ENCODE peak calls at places on chromosomes 16 and 17, in eight cellular contexts. O is Caco-2, E is gastrocnemius medialis, M is HFFc6, I is fibroblast of mammary gland, W is cardiac muscle cell, Q is tibial nerve, Y is neural crest cell. C is an unnamed sample.

GRCh38 chr16:27241658-27242057 is 26.9 kb downstream of the NSMCE1 start:
- DNase-seq in O (no peak), E (no peak), M (no peak), I (no peak), W (no peak), Q (no peak), Y (no peak), C (no peak)

GRCh38 chr17:40019140-40019991 is 4.1 kb downstream of the CSF3 start:
- DNase-seq in O (no peak), E (peak), M (peak), I (peak), W (no peak), Q (no peak), Y (no peak), C (peak)

GRCh38 chr17:74780443-74781238 is 4.5 kb upstream of the NAT9 start:
- DNase-seq in O (peak), E (no peak), M (peak), I (peak), W (no peak), Q (no peak), Y (no peak), C (no peak)

GRCh38 chr17:73533127-73533526 is 111.1 kb downstream of the SDK2 start:
- DNase-seq in O (no peak), E (no peak), M (no peak), I (no peak), W (no peak), Q (no peak), Y (no peak), C (no peak)

GRCh38 chr16:53711390-53711789 is 7.4 kb downstream of the FTO start:
- DNase-seq in O (no peak), E (no peak), M (no peak), I (no peak), W (no peak), Q (no peak), Y (no peak), C (no peak)

GRCh38 chr17:58276423-58276822 is 4.3 kb downstream of the MPO start:
- DNase-seq in O (no peak), E (no peak), M (no peak), I (no peak), W (no peak), Q (no peak), Y (no peak), C (no peak)

GRCh38 chr16:56793504-56793903 is 63.6 kb downstream of the NUP93 start:
- DNase-seq in O (no peak), E (no peak), M (peak), I (peak), W (peak), Q (no peak), Y (no peak), C (peak)

GRCh38 chr17:41462705-41463104 is 4.5 kb downstream of the KRT32 start:
- DNase-seq in O (no peak), E (no peak), M (no peak), I (no peak), W (no peak), Q (no peak), Y (no peak), C (no peak)

GRCh38 chr17:49333806-49334205 is 28.2 kb downstream of the ZNF652 start:
- DNase-seq in O (no peak), E (no peak), M (no peak), I (peak), W (no peak), Q (no peak), Y (no peak), C (no peak)

GRCh38 chr16:15051387-15051951 is 4.4 kb downstream of the NTAN1 start:
- DNase-seq in O (no peak), E (no peak), M (no peak), I (no peak), W (no peak), Q (no peak), Y (no peak), C (no peak)

GRCh38 chr17:74354123-74354522 is 7.5 kb downstream of the BTBD17 start:
- DNase-seq in O (no peak), E (no peak), M (no peak), I (peak), W (peak), Q (no peak), Y (peak), C (no peak)

GRCh38 chr16:14669776-14670175 is 24.3 kb downstream of the PLA2G10 start:
- DNase-seq in O (no peak), E (peak), M (no peak), I (no peak), W (no peak), Q (no peak), Y (no peak), C (no peak)

GRCh38 chr16:50712568-50712914 is 19.1 kb downstream of the NOD2 start:
- DNase-seq in O (no peak), E (no peak), M (no peak), I (no peak), W (no peak), Q (no peak), Y (no peak), C (no peak)

GRCh38 chr16:1379863-1380174 is 28.1 kb downstream of the GNPTG start:
- DNase-seq in O (no peak), E (no peak), M (no peak), I (no peak), W (no peak), Q (no peak), Y (no peak), C (no peak)
- TF ChIP-seq CTCF in O (no peak), E (no peak), M (no peak), I (no peak), W (no peak), Q (no peak), Y (no peak), C (no peak)

GRCh38 chr17:2108170-2108569 is 53.3 kb downstream of the HIC1 start:
- DNase-seq in O (no peak), E (no peak), M (no peak), I (peak), W (no peak), Q (no peak), Y (no peak), C (peak)

GRCh38 chr17:2105663-2106062 is 50.8 kb downstream of the HIC1 start:
- DNase-seq in O (no peak), E (no peak), M (no peak), I (no peak), W (no peak), Q (no peak), Y (no peak), C (no peak)

GRCh38 chr17:2107506-2107905 is 52.6 kb downstream of the HIC1 start:
- DNase-seq in O (no peak), E (no peak), M (no peak), I (no peak), W (no peak), Q (no peak), Y (no peak), C (no peak)

GRCh38 chr17:2107050-2107449 is 52.1 kb downstream of the HIC1 start:
- DNase-seq in O (no peak), E (no peak), M (no peak), I (no peak), W (no peak), Q (no peak), Y (no peak), C (no peak)

GRCh38 chr17:2106308-2106707 is 51.4 kb downstream of the HIC1 start:
- DNase-seq in O (no peak), E (no peak), M (no peak), I (no peak), W (no peak), Q (no peak), Y (no peak), C (no peak)
- TF ChIP-seq CTCF in O (no peak), E (no peak), M (no peak), I (no peak), W (no peak), Q (no peak), Y (no peak), C (no peak)

GRCh38 chr17:16923097-16923903 is 48.6 kb downstream of the TNFRSF13B start:
- DNase-seq in O (peak), E (no peak), M (no peak), I (no peak), W (no peak), Q (no peak), Y (no peak), C (no peak)

GRCh38 chr17:16924701-16925440 is 47.0 kb downstream of the TNFRSF13B start:
- DNase-seq in O (peak), E (no peak), M (no peak), I (no peak), W (no peak), Q (no peak), Y (no peak), C (no peak)

GRCh38 chr17:16923904-16924700 is 47.8 kb downstream of the TNFRSF13B start:
- DNase-seq in O (peak), E (no peak), M (no peak), I (no peak), W (no peak), Q (no peak), Y (no peak), C (no peak)

GRCh38 chr17:16920628-16921020 is 51.3 kb downstream of the TNFRSF13B start:
- DNase-seq in O (no peak), E (no peak), M (no peak), I (no peak), W (no peak), Q (no peak), Y (no peak), C (no peak)

GRCh38 chr17:16922386-16923096 is 49.4 kb downstream of the TNFRSF13B start:
- DNase-seq in O (no peak), E (no peak), M (no peak), I (no peak), W (no peak), Q (no peak), Y (no peak), C (no peak)
- TF ChIP-seq CTCF in O (no peak), E (no peak), M (peak), I (peak), W (no peak), Q (no peak), Y (no peak), C (no peak)

GRCh38 chr16:58638148-58639036 is 8.8 kb upstream of the CNOT1 start:
- DNase-seq in O (peak), E (peak), M (peak), I (peak), W (no peak), Q (peak), Y (no peak), C (peak)
- TF ChIP-seq CTCF in O (peak), E (no peak), M (peak), I (peak), W (peak), Q (no peak), Y (no peak), C (peak)

GRCh38 chr16:6125483-6126259 is 1028.1 kb upstream of the EEF2KMT start:
- DNase-seq in O (no peak), E (no peak), M (peak), I (no peak), W (no peak), Q (no peak), Y (no peak), C (peak)
- TF ChIP-seq CTCF in O (no peak), E (no peak), M (no peak), I (no peak), W (no peak), Q (no peak), Y (no peak), C (no peak)

GRCh38 chr16:11524098-11524760 is 62.5 kb downstream of the LITAF start:
- DNase-seq in O (no peak), E (no peak), M (peak), I (no peak), W (no peak), Q (no peak), Y (no peak), C (no peak)
- TF ChIP-seq CTCF in O (no peak), E (no peak), M (no peak), I (no peak), W (no peak), Q (no peak), Y (no peak), C (no peak)

GRCh38 chr16:4271176-4272113 is 1.4 kb downstream of the TFAP4 start:
- DNase-seq in O (peak), E (peak), M (peak), I (peak), W (peak), Q (peak), Y (peak), C (peak)

GRCh38 chr16:4270595-4270994 is 2.2 kb downstream of the TFAP4 start:
- DNase-seq in O (no peak), E (no peak), M (no peak), I (no peak), W (no peak), Q (no peak), Y (no peak), C (no peak)

GRCh38 chr16:4272114-4272954 is 489 bp downstream of the TFAP4 start:
- DNase-seq in O (no peak), E (peak), M (no peak), I (peak), W (peak), Q (no peak), Y (peak), C (peak)

GRCh38 chr16:4275861-4276260 is 3.0 kb upstream of the TFAP4 start:
- DNase-seq in O (no peak), E (no peak), M (no peak), I (no peak), W (no peak), Q (no peak), Y (no peak), C (no peak)

DNA sequence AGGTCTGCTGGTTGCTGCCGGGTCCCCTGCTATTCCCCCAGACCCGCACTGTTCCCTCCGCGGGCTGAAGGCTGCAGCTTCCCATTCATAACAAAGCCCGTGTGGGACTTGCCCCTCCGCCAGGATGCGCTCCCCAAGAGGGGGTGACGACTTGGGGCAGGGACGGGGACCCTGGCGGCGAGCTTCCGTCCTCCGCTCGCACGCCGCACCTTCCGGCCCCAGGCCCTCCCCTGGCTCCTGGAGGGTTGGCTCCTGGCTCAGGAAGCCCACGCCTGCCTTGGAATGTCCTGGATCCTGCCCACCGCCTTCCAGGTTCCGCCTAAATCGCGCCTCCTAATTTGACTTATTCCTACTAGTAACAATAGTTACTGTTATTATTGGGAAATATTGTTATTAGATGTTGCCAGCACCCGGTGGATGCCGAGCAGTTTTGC is 1.1 kb upstream of the TFAP4 start:
- DNase-seq in O (peak), E (peak), M (peak), I (peak), W (peak), Q (no peak), Y (peak), C (peak)
- TF ChIP-seq CTCF in O (peak), E (no peak), M (peak), I (peak), W (peak), Q (no peak), Y (peak), C (peak)

DNA sequence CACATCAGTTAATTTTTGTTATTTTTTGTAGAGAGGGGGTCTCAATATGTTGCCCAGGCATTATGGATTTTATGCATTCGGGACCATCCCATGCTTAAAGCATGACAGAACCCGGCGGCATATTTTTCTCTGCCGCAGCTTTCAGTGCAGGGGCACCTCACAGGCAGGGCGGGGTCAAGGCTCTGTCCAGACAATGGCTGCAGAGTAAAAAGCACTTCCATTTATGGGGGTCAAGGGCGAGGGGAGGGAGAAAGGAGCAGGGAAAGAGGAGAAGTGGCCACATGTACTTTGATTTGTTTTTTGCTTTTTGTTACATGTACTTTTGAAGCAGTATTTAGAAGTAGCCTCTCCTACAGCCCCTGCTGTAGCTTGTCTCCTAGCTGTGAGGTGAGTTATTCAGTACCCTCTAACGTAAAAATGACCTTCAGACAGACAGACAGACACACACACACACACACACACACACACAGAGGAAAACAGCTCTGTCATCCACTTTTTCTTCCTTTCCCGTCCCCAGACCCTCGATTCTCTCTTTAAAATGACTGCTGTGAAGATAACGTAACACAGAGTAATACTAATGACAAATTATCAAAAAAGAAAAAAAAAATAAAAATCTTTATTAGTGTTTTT is 875 bp upstream of the SCPEP1 start:
- DNase-seq in O (no peak), E (no peak), M (no peak), I (no peak), W (peak), Q (no peak), Y (no peak), C (no peak)
- TF ChIP-seq CTCF in O (no peak), E (no peak), M (no peak), I (no peak), W (no peak), Q (no peak), Y (no peak), C (no peak)

C was measured in AG10803.